ENCODE peak calls at places on chromosomes 4 and X, in seven cellular contexts. One of them, this sample, is unnamed.
A peak's percentile ranks its signal among the peaks of the same experiment; 100 is the strongest.

GRCh38 chr4:3041192-3042142 is 32.9 kb downstream of the HTT-AS start:
- DNase-seq in Peyer's patch: peak; percentile 55
- DNase-seq in heart left ventricle: peak; percentile 79
- DNase-seq in A549: no peak
- DNase-seq in tibial nerve: peak; percentile 42
- DNase-seq in H1: peak; percentile 64
- DNase-seq in sigmoid colon: peak; percentile 83
- DNase-seq in this sample: no peak

GRCh38 chr4:55827582-55827981 is 8.0 kb downstream of the EXOC1L start:
- DNase-seq in Peyer's patch: no peak
- DNase-seq in heart left ventricle: no peak
- DNase-seq in A549: no peak
- DNase-seq in tibial nerve: no peak
- DNase-seq in H1: no peak
- DNase-seq in sigmoid colon: no peak
- DNase-seq in this sample: no peak

GRCh38 chr4:161419822-161420221 is 744.0 kb downstream of the FSTL5 start:
- DNase-seq in Peyer's patch: no peak
- DNase-seq in heart left ventricle: no peak
- DNase-seq in A549: no peak
- DNase-seq in tibial nerve: no peak
- DNase-seq in H1: peak; percentile 51
- DNase-seq in sigmoid colon: no peak
- DNase-seq in this sample: no peak

GRCh38 chrX:122504026-122504425 is 680.1 kb upstream of the GRIA3 start:
- DNase-seq in Peyer's patch: no peak
- DNase-seq in heart left ventricle: no peak
- DNase-seq in A549: no peak
- DNase-seq in tibial nerve: no peak
- DNase-seq in H1: no peak
- DNase-seq in sigmoid colon: no peak
- DNase-seq in this sample: no peak

GRCh38 chr4:153790962-153791551 is 2.2 kb upstream of the SFRP2 start:
- DNase-seq in Peyer's patch: no peak
- DNase-seq in heart left ventricle: peak; percentile 60
- DNase-seq in A549: no peak
- DNase-seq in tibial nerve: peak; percentile 35
- DNase-seq in H1: peak; percentile 88
- DNase-seq in sigmoid colon: peak; percentile 71
- DNase-seq in this sample: no peak

GRCh38 chr4:138035781-138036258 is 206.3 kb downstream of the SLC7A11 start:
- DNase-seq in Peyer's patch: peak; percentile 26
- DNase-seq in heart left ventricle: no peak
- DNase-seq in A549: peak; percentile 38
- DNase-seq in tibial nerve: no peak
- DNase-seq in H1: no peak
- DNase-seq in sigmoid colon: no peak
- DNase-seq in this sample: peak; percentile 30

GRCh38 chrX:57918750-57919436 is 8.6 kb upstream of the ZXDA start:
- DNase-seq in Peyer's patch: no peak
- DNase-seq in heart left ventricle: no peak
- DNase-seq in A549: no peak
- DNase-seq in tibial nerve: no peak
- DNase-seq in H1: peak; percentile 31
- DNase-seq in sigmoid colon: no peak
- DNase-seq in this sample: no peak

GRCh38 chr4:54657556-54658313 is at the start of gene KIT:
- DNase-seq in Peyer's patch: no peak
- DNase-seq in heart left ventricle: peak; percentile 69
- DNase-seq in A549: no peak
- DNase-seq in tibial nerve: no peak
- DNase-seq in H1: peak; percentile 93
- DNase-seq in sigmoid colon: peak; percentile 71
- DNase-seq in this sample: peak; percentile 21

GRCh38 chr4:67393699-67394281 is 151.5 kb downstream of the CENPC start:
- DNase-seq in Peyer's patch: no peak
- DNase-seq in heart left ventricle: no peak
- DNase-seq in A549: peak; percentile 5
- DNase-seq in tibial nerve: no peak
- DNase-seq in H1: no peak
- DNase-seq in sigmoid colon: no peak
- DNase-seq in this sample: no peak

GRCh38 chr4:97911236-97911906 is 231.9 kb downstream of the STPG2 start:
- DNase-seq in Peyer's patch: no peak
- DNase-seq in heart left ventricle: no peak
- DNase-seq in A549: no peak
- DNase-seq in tibial nerve: no peak
- DNase-seq in H1: no peak
- DNase-seq in sigmoid colon: no peak
- DNase-seq in this sample: no peak

GRCh38 chr4:109046549-109047171 is 255.8 kb downstream of the COL25A1 start:
- DNase-seq in Peyer's patch: no peak
- DNase-seq in heart left ventricle: no peak
- DNase-seq in A549: no peak
- DNase-seq in tibial nerve: no peak
- DNase-seq in H1: no peak
- DNase-seq in sigmoid colon: no peak
- DNase-seq in this sample: no peak

GRCh38 chrX:97639526-97639925 is 755.8 kb downstream of the RPA4 start:
- DNase-seq in Peyer's patch: no peak
- DNase-seq in heart left ventricle: no peak
- DNase-seq in A549: no peak
- DNase-seq in tibial nerve: no peak
- DNase-seq in H1: peak; percentile 46
- DNase-seq in sigmoid colon: no peak
- DNase-seq in this sample: no peak

GRCh38 chr4:174674305-174674840 is 152.1 kb upstream of the HPGD start:
- DNase-seq in Peyer's patch: no peak
- DNase-seq in heart left ventricle: no peak
- DNase-seq in A549: no peak
- DNase-seq in tibial nerve: no peak
- DNase-seq in H1: no peak
- DNase-seq in sigmoid colon: no peak
- DNase-seq in this sample: no peak

GRCh38 chr4:100591156-100591876 is 73.5 kb upstream of the EMCN start:
- DNase-seq in Peyer's patch: no peak
- DNase-seq in heart left ventricle: peak; percentile 45
- DNase-seq in A549: no peak
- DNase-seq in tibial nerve: no peak
- DNase-seq in H1: no peak
- DNase-seq in sigmoid colon: peak; percentile 72
- DNase-seq in this sample: no peak

GRCh38 chr4:38673109-38673978 is 9.3 kb downstream of the KLF3 start:
- DNase-seq in Peyer's patch: no peak
- DNase-seq in heart left ventricle: peak; percentile 71
- DNase-seq in A549: peak; percentile 21
- DNase-seq in tibial nerve: no peak
- DNase-seq in H1: no peak
- DNase-seq in sigmoid colon: no peak
- DNase-seq in this sample: no peak

GRCh38 chr4:54230479-54231418 is 1.7 kb downstream of the PDGFRA start:
- DNase-seq in Peyer's patch: no peak
- DNase-seq in heart left ventricle: peak; percentile 75
- DNase-seq in A549: no peak
- DNase-seq in tibial nerve: no peak
- DNase-seq in H1: peak; percentile 76
- DNase-seq in sigmoid colon: peak; percentile 81
- DNase-seq in this sample: no peak

GRCh38 chrX:101595739-101596419 is 21.9 kb downstream of the ARMCX6 start:
- DNase-seq in Peyer's patch: no peak
- DNase-seq in heart left ventricle: no peak
- DNase-seq in A549: peak; percentile 40
- DNase-seq in tibial nerve: no peak
- DNase-seq in H1: no peak
- DNase-seq in sigmoid colon: no peak
- DNase-seq in this sample: peak; percentile 32

GRCh38 chr4:81457921-81458520 is 13.7 kb downstream of the RASGEF1B start:
- DNase-seq in Peyer's patch: no peak
- DNase-seq in heart left ventricle: no peak
- DNase-seq in A549: no peak
- DNase-seq in tibial nerve: no peak
- DNase-seq in H1: no peak
- DNase-seq in sigmoid colon: no peak
- DNase-seq in this sample: no peak

GRCh38 chr4:164464313-164464712 is 289.6 kb upstream of the SMIM31 start:
- DNase-seq in Peyer's patch: no peak
- DNase-seq in heart left ventricle: no peak
- DNase-seq in A549: no peak
- DNase-seq in tibial nerve: no peak
- DNase-seq in H1: no peak
- DNase-seq in sigmoid colon: no peak
- DNase-seq in this sample: no peak

GRCh38 chr4:48212165-48212564 is 57.5 kb downstream of the TEC start:
- DNase-seq in Peyer's patch: no peak
- DNase-seq in heart left ventricle: no peak
- DNase-seq in A549: no peak
- DNase-seq in tibial nerve: no peak
- DNase-seq in H1: no peak
- DNase-seq in sigmoid colon: no peak
- DNase-seq in this sample: no peak

GRCh38 chrX:154021131-154021611 is 1.5 kb upstream of the IRAK1 start:
- DNase-seq in Peyer's patch: no peak
- DNase-seq in heart left ventricle: no peak
- DNase-seq in A549: no peak
- DNase-seq in tibial nerve: no peak
- DNase-seq in H1: no peak
- DNase-seq in sigmoid colon: no peak
- DNase-seq in this sample: no peak

GRCh38 chrX:154020500-154021115 is 906 bp upstream of the IRAK1 start:
- DNase-seq in Peyer's patch: no peak
- DNase-seq in heart left ventricle: no peak
- DNase-seq in A549: no peak
- DNase-seq in tibial nerve: no peak
- DNase-seq in H1: no peak
- DNase-seq in sigmoid colon: no peak
- DNase-seq in this sample: no peak

GRCh38 chrX:154019061-154019621 is 561 bp downstream of the IRAK1 start:
- DNase-seq in Peyer's patch: no peak
- DNase-seq in heart left ventricle: no peak
- DNase-seq in A549: no peak
- DNase-seq in tibial nerve: no peak
- DNase-seq in H1: no peak
- DNase-seq in sigmoid colon: no peak
- DNase-seq in this sample: no peak

GRCh38 chrX:154018518-154019060 is 1.1 kb downstream of the IRAK1 start:
- DNase-seq in Peyer's patch: no peak
- DNase-seq in heart left ventricle: no peak
- DNase-seq in A549: no peak
- DNase-seq in tibial nerve: no peak
- DNase-seq in H1: no peak
- DNase-seq in sigmoid colon: no peak
- DNase-seq in this sample: no peak

DNA sequence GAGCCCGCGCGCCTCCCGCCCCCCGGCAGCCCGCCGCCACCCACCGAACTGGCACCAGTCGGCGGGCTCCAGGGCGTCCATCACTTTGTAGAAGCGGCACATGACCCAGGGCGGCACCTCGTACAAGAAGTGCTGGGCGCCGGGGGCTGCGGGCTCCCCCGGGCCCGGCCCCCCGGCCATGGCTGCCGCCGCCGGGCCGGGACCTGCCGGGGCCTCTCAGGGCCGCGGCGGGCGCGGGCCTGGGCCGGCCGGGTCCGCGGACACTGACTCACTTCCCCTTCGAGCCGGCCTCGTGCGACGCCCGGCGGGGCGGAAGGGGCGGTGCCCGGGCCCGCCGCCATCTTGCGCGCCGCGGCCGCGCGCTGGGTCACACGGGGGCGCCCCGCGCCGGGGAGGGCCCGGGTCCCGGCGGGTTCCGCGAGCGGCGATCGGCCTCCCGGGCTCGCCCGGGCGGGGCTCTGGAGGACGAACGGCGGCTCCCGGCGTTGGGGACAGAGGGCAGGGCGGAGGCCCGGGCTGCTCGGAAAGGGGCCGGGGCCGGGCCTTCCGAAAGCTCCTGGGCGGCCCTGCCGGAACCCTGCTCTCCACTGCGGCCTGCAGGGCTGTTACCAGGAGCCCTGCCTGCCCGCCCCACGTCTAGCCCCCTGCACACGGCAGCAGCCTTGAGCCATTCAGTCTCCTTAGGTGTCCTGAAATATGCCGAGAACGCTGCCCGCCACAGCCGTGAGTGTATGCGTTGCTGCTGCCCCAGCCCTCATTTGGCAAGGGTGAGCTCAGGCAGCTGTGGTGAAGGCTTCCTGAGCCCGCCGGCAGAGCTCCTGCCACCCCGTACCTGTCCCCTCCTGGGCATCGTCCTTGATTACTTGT is at the start of gene IRAK1:
- DNase-seq in Peyer's patch: peak; percentile 42
- DNase-seq in heart left ventricle: peak; percentile 84
- DNase-seq in A549: peak; percentile 47
- DNase-seq in tibial nerve: peak; percentile 20
- DNase-seq in H1: peak; percentile 63
- DNase-seq in sigmoid colon: no peak
- DNase-seq in this sample: peak; percentile 69
- TF ChIP-seq POLR2A in Peyer's patch: no peak
- TF ChIP-seq POLR2A in heart left ventricle: no peak
- TF ChIP-seq POLR2A in A549: peak; percentile 63
- TF ChIP-seq POLR2A in tibial nerve: peak; percentile 55
- TF ChIP-seq POLR2A in H1: no peak
- TF ChIP-seq POLR2A in sigmoid colon: no peak
- TF ChIP-seq POLR2A in this sample: no peak

GRCh38 chrX:53686151-53686885 is at the start of gene HUWE1:
- DNase-seq in Peyer's patch: peak; percentile 81
- DNase-seq in heart left ventricle: peak; percentile 90
- DNase-seq in A549: peak; percentile 63
- DNase-seq in tibial nerve: peak; percentile 53
- DNase-seq in H1: peak; percentile 89
- DNase-seq in sigmoid colon: peak; percentile 89
- DNase-seq in this sample: no peak
- TF ChIP-seq POLR2A in Peyer's patch: no peak
- TF ChIP-seq POLR2A in heart left ventricle: no peak
- TF ChIP-seq POLR2A in A549: peak; percentile 67
- TF ChIP-seq POLR2A in tibial nerve: no peak
- TF ChIP-seq POLR2A in H1: peak; percentile 71
- TF ChIP-seq POLR2A in sigmoid colon: no peak
- TF ChIP-seq POLR2A in this sample: peak; percentile 45

DNA sequence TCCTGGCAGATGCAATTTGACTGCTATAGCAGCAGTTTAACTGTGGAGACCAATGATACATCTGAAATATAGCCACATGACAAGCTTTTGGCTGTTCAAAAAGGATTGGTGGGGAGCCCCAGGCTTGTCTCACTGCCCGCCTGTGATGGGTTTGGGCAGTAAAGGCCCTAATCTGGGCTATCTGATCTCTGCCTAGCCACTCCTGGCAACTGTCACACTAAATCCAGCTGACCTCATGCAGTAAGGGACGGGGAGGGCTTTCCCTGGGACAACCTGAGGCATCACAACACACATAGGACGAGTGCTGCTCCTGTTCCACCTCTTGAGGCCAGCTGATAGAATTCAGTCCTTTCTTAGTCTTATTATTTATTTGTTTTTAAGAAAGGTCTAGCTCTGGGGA is 56.2 kb downstream of the CCDC158 start:
- DNase-seq in Peyer's patch: no peak
- DNase-seq in heart left ventricle: no peak
- DNase-seq in A549: no peak
- DNase-seq in tibial nerve: no peak
- DNase-seq in H1: no peak
- DNase-seq in sigmoid colon: no peak
- DNase-seq in this sample: no peak
- TF ChIP-seq POLR2A in Peyer's patch: no peak
- TF ChIP-seq POLR2A in heart left ventricle: no peak
- TF ChIP-seq POLR2A in A549: no peak
- TF ChIP-seq POLR2A in tibial nerve: no peak
- TF ChIP-seq POLR2A in H1: no peak
- TF ChIP-seq POLR2A in sigmoid colon: no peak
- TF ChIP-seq POLR2A in this sample: no peak

GRCh38 chr4:77156912-77157858 is at the start of gene CCNG2:
- DNase-seq in Peyer's patch: peak; percentile 87
- DNase-seq in heart left ventricle: peak; percentile 90
- DNase-seq in A549: peak; percentile 8
- DNase-seq in tibial nerve: peak; percentile 80
- DNase-seq in H1: peak; percentile 97
- DNase-seq in sigmoid colon: peak; percentile 94
- DNase-seq in this sample: peak; percentile 40
- TF ChIP-seq POLR2A in Peyer's patch: peak; percentile 54
- TF ChIP-seq POLR2A in heart left ventricle: no peak
- TF ChIP-seq POLR2A in A549: peak; percentile 23
- TF ChIP-seq POLR2A in tibial nerve: peak; percentile 44
- TF ChIP-seq POLR2A in H1: peak; percentile 87
- TF ChIP-seq POLR2A in sigmoid colon: peak; percentile 45
- TF ChIP-seq POLR2A in this sample: peak; percentile 38